ENCODE peak calls at places on chromosomes 7 and 10, in ten cellular contexts. C is aorta; T is CD8-positive, alpha-beta T cell; E is psoas muscle; Y is suprapubic skin; W is neural progenitor cell; D is cardiac muscle cell; L is stomach; P is kidney; G is uterus. F is an unnamed sample. For H3K4me1, the result is how much of the 10 kb centered on the place peaks cover.

GRCh38 chr7:116229359-116229758 is 19.0 kb downstream of the TES start:
- DNase-seq in Y (no peak), W (no peak), C (no peak), D (peak), P (no peak), G (no peak), L (no peak), T (no peak), E (no peak), F (no peak)

GRCh38 chr7:142711722-142712616 is 37.3 kb upstream of the PRSS1 start:
- DNase-seq in T (peak), L (no peak), Y (no peak), C (no peak), W (peak), D (peak), G (no peak), P (no peak), E (no peak), F (no peak)

GRCh38 chr10:13636776-13637175 is 50.0 kb downstream of the PRPF18 start:
- DNase-seq in L (no peak), D (no peak), P (no peak), Y (no peak), W (no peak), G (no peak), E (no peak), T (no peak), C (no peak), F (no peak)

GRCh38 chr10:49550563-49550962 is 11.6 kb upstream of the ERCC6 start:
- DNase-seq in T (no peak), P (no peak), Y (no peak), L (no peak), W (no peak), D (peak), E (no peak), C (no peak), G (no peak), F (no peak)

GRCh38 chr7:129643545-129644170 is 32.1 kb downstream of the NRF1 start:
- DNase-seq in P (no peak), L (no peak), G (no peak), Y (no peak), E (no peak), T (no peak), D (no peak), C (no peak), W (peak), F (no peak)

GRCh38 chr7:128215281-128215680 is 25.8 kb upstream of the LEP start:
- DNase-seq in C (no peak), T (no peak), W (no peak), Y (no peak), D (peak), E (no peak), P (no peak), L (no peak), G (no peak), F (no peak)

GRCh38 chr7:101058355-101058754 is 26.9 kb upstream of the TRIM56 start:
- DNase-seq in C (peak), Y (no peak), L (peak), W (peak), T (peak), G (peak), P (peak), E (peak), D (peak), F (peak)

GRCh38 chr7:141157138-141157765 is 83.4 kb downstream of the TMEM178B start:
- DNase-seq in P (no peak), Y (no peak), G (no peak), W (no peak), C (no peak), L (no peak), E (no peak), D (no peak), T (no peak), F (no peak)

GRCh38 chr7:26151096-26151495 is 902 bp upstream of the NFE2L3 start:
- DNase-seq in E (no peak), W (no peak), Y (no peak), C (no peak), L (no peak), G (no peak), P (no peak), D (no peak), T (no peak), F (no peak)

GRCh38 chr10:44733743-44734488 is 177.2 kb upstream of the TMEM72 start:
- DNase-seq in Y (no peak), D (no peak), C (no peak), T (no peak), L (no peak), G (no peak), W (peak), E (no peak), P (no peak), F (no peak)

GRCh38 chr7:81285142-81285871 is 366.5 kb upstream of the SEMA3C start:
- DNase-seq in C (no peak), W (no peak), Y (no peak), T (no peak), G (no peak), E (no peak), D (peak), L (no peak), P (no peak), F (no peak)

GRCh38 chr10:119422685-119423509 is 119.6 kb downstream of the RGS10 start:
- DNase-seq in T (no peak), L (no peak), G (no peak), E (no peak), W (no peak), Y (no peak), P (no peak), D (no peak), C (no peak), F (no peak)

GRCh38 chr7:36283711-36284130 is 105.9 kb upstream of the ANLN start:
- DNase-seq in G (no peak), P (peak), E (peak), T (peak), W (no peak), C (peak), L (peak), D (no peak), Y (no peak), F (peak)

GRCh38 chr10:16887565-16887964 is 70.3 kb upstream of the RSU1 start:
- DNase-seq in T (no peak), D (peak), C (no peak), W (no peak), G (no peak), P (no peak), E (no peak), L (no peak), Y (no peak), F (no peak)

GRCh38 chr7:45402480-45403218 is 171.5 kb upstream of the ADCY1 start:
- DNase-seq in Y (no peak), T (no peak), P (no peak), C (no peak), L (no peak), D (peak), G (no peak), E (no peak), W (no peak), F (no peak)

GRCh38 chr10:60795465-60796202 is 17.4 kb downstream of the CDK1 start:
- DNase-seq in T (no peak), W (no peak), D (no peak), L (no peak), G (no peak), Y (no peak), E (no peak), C (no peak), P (no peak), F (no peak)

GRCh38 chr10:133258066-133258817 is 18.4 kb downstream of the ADAM8 start:
- DNase-seq in D (no peak), W (no peak), Y (no peak), L (peak), G (no peak), E (no peak), P (no peak), T (peak), C (no peak), F (peak)

GRCh38 chr10:124172241-124172661 is 78.9 kb upstream of the CHST15 start:
- DNase-seq in C (no peak), T (peak), E (no peak), D (peak), Y (peak), W (no peak), P (no peak), G (no peak), L (no peak), F (no peak)

GRCh38 chr7:81187768-81188167 is 268.9 kb upstream of the SEMA3C start:
- DNase-seq in W (no peak), L (no peak), E (no peak), D (no peak), Y (no peak), C (no peak), P (no peak), G (no peak), T (no peak), F (no peak)

GRCh38 chr10:127883516-127883915 is 9.2 kb downstream of the CLRN3 start:
- DNase-seq in Y (no peak), L (no peak), C (no peak), D (no peak), T (no peak), W (no peak), G (no peak), P (no peak), E (no peak), F (no peak)

GRCh38 chr7:133650487-133651292 is 397.8 kb downstream of the EXOC4 start:
- DNase-seq in C (no peak), D (peak), G (no peak), T (no peak), E (no peak), Y (no peak), P (no peak), W (no peak), L (no peak), F (no peak)

GRCh38 chr7:41656357-41656756 is 46.5 kb downstream of the INHBA start:
- DNase-seq in G (no peak), D (peak), T (no peak), W (no peak), C (no peak), E (no peak), P (no peak), Y (no peak), L (no peak), F (no peak)

GRCh38 chr10:88527245-88527644 is 55.9 kb downstream of the RNLS start:
- DNase-seq in G (no peak), T (no peak), P (no peak), Y (no peak), C (no peak), D (no peak), L (no peak), E (no peak), W (no peak), F (no peak)

DNA sequence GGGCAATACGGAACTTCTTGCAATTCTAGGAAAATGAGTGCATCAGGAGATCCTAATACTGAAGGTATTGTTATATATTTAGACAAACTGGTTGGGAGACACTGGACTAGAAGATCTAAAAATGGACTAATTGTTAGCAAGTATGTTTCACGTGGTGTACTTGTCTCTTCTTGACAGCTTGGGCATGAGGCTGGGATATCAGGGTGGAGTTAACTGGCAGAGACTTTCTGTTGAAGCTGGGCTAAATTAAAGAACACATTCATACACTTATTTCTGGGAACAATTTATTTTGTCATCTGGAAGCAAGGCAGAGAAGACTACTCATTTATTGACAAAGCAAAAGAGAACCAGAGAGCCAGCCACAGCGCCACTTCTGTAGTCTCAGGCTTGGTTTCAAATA is 25.9 kb downstream of the TYW1 start:
- DNase-seq in W (no peak), E (no peak), L (no peak), T (no peak), D (no peak), Y (no peak), G (no peak), P (no peak), C (no peak), F (no peak)
- H3K27ac ChIP-seq in W (no peak), E (peak), L (no peak), T (no peak), D (peak), Y (peak), G (no peak), P (no peak), C (no peak), F (no peak)

DNA sequence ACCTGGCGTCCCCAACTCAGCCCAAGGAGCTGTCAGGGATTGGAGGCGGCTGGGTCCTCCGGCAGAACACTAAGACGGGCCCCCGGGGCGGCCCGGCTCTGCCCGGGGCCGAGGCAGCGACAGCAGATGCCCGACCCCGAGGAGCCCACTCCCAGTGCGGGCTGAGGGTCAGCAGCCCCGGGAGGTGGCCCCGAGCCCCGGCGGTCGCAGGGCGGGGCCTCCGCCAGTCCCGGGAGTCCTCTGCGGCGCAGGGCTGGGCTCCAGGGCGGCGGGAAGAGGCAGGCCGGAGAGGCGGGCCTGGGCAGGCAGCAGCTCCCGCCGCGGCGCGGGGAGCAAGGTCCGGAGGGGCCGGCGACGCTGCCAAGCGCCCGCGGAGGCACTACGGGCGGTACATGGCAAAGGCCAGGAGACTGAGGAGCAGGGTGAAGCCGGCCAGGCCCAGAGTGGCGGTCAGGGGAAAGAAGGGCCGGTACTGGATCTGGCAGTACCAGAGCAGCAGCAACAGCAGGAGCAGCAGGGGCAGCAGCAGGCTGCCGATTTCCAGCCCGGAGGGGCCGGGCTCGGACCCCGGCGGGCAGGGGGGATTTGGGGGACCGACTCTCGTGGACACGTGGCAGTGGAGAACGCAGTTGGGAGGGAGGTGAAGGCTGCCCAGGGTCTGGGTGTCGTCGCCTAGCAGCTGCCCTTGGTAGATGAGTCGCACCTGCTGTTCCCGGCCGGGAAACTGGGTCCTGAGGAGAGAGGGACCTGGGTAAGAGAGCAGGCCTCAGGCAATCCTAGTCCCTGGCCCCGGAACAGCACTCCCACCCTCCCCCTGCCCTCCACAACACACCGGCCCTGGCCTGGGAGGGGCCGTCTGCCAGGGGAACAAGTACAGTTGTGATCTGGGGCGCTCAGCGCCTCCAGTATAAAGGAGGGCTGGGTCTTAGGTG is 827 bp upstream of the FASTK start:
- DNase-seq in C (no peak), G (peak), E (peak), T (no peak), Y (peak), P (peak), D (peak), L (peak), W (peak), F (peak)
- H3K4me1 ChIP-seq in C (under half), G (under half), E (under half), T (half or more), Y (half or more), P (under half), D (under half), L (half or more), W (under half), F (half or more)

GRCh38 chr7:151755131-151755787 is 121.7 kb downstream of the PRKAG2 start:
- DNase-seq in G (peak), Y (peak), P (no peak), C (no peak), W (no peak), L (no peak), T (no peak), D (peak), E (peak), F (peak)

GRCh38 chr7:151754142-151754590 is 122.7 kb downstream of the PRKAG2 start:
- DNase-seq in D (peak), Y (peak), E (peak), P (peak), W (peak), L (peak), T (no peak), G (peak), C (peak), F (peak)

GRCh38 chr7:151752816-151753600 is 123.9 kb downstream of the PRKAG2 start:
- DNase-seq in D (no peak), W (no peak), C (no peak), P (no peak), L (no peak), T (no peak), G (no peak), E (no peak), Y (no peak), F (no peak)

GRCh38 chr7:151756076-151756731 is 120.7 kb downstream of the PRKAG2 start:
- DNase-seq in W (no peak), T (peak), L (no peak), E (no peak), P (peak), Y (no peak), G (peak), D (peak), C (no peak), F (peak)

GRCh38 chr7:151754688-151755130 is 122.2 kb downstream of the PRKAG2 start:
- DNase-seq in W (no peak), D (no peak), P (no peak), E (no peak), G (no peak), T (no peak), C (no peak), L (no peak), Y (no peak), F (no peak)
- H3K27ac ChIP-seq in W (no peak), D (peak), P (peak), E (peak), G (peak), T (no peak), C (peak), L (peak), Y (peak), F (peak)

GRCh38 chr7:99752354-99752753 is 17.4 kb upstream of the CYP3A7 start:
- DNase-seq in G (no peak), W (no peak), T (no peak), Y (no peak), P (no peak), D (no peak), E (no peak), L (peak), C (no peak), F (peak)

DNA sequence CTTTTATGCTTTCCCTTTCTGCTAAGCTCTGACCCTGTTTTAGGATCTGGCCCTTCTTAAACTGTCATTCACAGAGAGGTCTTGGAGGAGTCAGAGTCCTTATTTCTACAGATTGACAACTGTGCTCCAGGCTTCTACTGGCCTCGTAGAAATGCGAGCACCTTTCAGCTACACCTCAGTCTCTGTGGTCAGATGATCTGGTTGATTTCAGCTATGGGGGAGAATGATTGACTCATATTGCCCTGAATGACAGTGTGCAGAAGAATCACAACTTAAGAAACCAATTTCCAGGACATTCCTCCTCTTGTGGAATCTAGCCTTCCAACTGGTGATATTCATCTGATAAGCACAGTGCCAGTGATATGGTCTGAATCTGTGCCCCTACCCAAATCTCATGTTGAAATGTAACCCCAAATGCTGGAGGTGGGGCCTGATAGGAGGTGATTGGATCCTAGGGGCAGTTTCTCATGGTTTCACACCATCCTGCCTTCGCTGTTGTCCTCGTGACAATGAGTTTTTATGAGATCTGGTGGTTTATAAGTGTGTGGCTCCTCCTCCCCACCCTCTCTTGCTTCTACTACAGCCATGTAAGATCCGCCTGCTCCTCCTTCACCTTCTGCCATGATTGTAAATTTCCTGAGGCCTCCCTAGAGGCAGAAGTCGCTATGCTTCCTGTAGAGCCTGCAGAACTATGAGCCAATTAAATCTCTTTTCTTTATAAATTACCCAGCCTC is 14.0 kb upstream of the CYP3A7 start:
- DNase-seq in G (no peak), C (no peak), T (no peak), Y (no peak), L (no peak), D (no peak), P (no peak), E (no peak), W (no peak), F (no peak)
- H3K4me1 ChIP-seq in G (under half), C (under half), T (under half), Y (under half), L (under half), D (under half), P (under half), E (under half), W (under half), F (under half)

DNA sequence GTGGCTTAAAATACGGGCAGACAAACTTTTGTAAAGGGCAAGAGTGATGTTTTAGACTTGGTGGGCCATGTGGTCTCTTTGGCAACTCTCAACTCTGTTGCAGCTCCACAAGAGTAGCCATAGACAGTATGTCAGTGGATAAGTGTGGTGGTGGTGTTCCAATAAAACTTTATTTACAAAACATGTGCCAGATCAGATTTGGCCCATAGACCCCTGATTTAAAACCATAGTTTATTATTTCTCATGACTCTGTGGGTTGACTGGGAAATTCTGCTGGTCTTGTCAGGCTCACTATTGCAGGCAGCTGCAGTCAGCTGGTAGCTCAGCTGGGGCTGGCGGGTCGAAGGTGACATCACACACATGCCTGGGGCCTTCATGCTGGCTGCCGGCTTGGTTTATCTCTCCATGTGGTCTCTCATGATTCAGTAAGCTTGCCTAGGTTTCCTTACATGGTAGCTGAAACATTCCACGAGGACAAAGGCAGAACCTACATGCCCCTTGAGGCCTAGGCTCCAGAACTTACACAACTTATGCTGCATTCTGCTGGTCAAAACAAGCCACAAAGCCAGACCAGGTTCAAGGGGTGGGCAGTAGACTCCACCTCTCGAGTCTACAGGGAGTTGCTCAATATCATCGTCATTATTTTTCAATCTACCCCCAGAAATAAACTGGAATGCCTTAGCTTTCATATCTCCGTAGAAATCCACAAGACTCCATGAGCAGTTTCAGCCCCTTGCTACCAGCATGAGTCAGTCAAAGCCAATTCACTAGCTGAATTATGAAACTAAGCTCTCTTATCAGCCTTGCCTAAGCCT is 245.7 kb downstream of the WDR11 start:
- DNase-seq in P (peak), D (peak), W (peak), G (no peak), E (no peak), T (no peak), Y (no peak), L (peak), C (peak), F (peak)
- H3K27ac ChIP-seq in P (no peak), D (peak), W (no peak), G (no peak), E (no peak), T (no peak), Y (no peak), L (no peak), C (no peak), F (no peak)

GRCh38 chr7:7761340-7761973 is 43.0 kb upstream of the RPA3 start:
- DNase-seq in G (no peak), Y (no peak), E (no peak), L (no peak), D (peak), P (no peak), W (no peak), T (no peak), C (no peak), F (no peak)
- H3K4me1 ChIP-seq in G (under half), Y (under half), E (under half), L (under half), D (under half), P (under half), W (under half), T (under half), C (under half), F (under half)